ENCODE peak calls at places on chromosomes 11 and 22, in ten cellular contexts. P is mucosa of descending colon; U is Peyer's patch; O is stomach; Z is cardiac muscle cell; G is body of pancreas; W is kidney; E is CD8-positive, alpha-beta T cell; I is PC-3; S is thyroid gland. F is an unnamed sample. For H3K36me3 and H3K4me1, the result is how much of the 10 kb centered on the place peaks cover.

GRCh38 chr22:42645938-42646568 is 3.1 kb downstream of the CYB5R3 start:
- DNase-seq in P (peak), U (peak), O (peak), Z (no peak), G (peak), W (no peak), E (no peak), I (no peak), S (peak), F (no peak)

GRCh38 chr11:117026593-117027330 is 71.5 kb downstream of the SIK3 start:
- DNase-seq in P (no peak), U (no peak), O (no peak), Z (no peak), G (no peak), W (no peak), E (no peak), I (peak), S (no peak), F (no peak)

GRCh38 chr22:31099841-31100761 is 7.3 kb downstream of the SELENOM start:
- DNase-seq in P (no peak), U (no peak), O (no peak), Z (no peak), G (no peak), W (no peak), E (no peak), I (no peak), S (no peak), F (no peak)

GRCh38 chr22:31184015-31184414 is 24.0 kb downstream of the RNF185 start:
- DNase-seq in P (no peak), U (no peak), O (no peak), Z (no peak), G (no peak), W (no peak), E (no peak), I (no peak), S (no peak), F (no peak)

GRCh38 chr11:85736121-85736520 is 50.1 kb upstream of the CCDC89 start:
- DNase-seq in P (no peak), U (no peak), O (no peak), Z (no peak), G (no peak), W (no peak), E (no peak), I (no peak), S (no peak), F (no peak)

GRCh38 chr11:125228425-125228824 is 63.9 kb downstream of the PKNOX2 start:
- DNase-seq in P (no peak), U (no peak), O (no peak), Z (no peak), G (no peak), W (no peak), E (no peak), I (no peak), S (no peak), F (no peak)

GRCh38 chr22:22928666-22929380 is 41.2 kb downstream of the IGLL5 start:
- DNase-seq in P (peak), U (peak), O (peak), Z (no peak), G (no peak), W (peak), E (peak), I (peak), S (no peak), F (peak)

GRCh38 chr22:48071828-48072227 is 1309.4 kb downstream of the TBC1D22A start:
- DNase-seq in P (no peak), U (no peak), O (no peak), Z (no peak), G (no peak), W (no peak), E (no peak), I (no peak), S (peak), F (no peak)

GRCh38 chr22:44248926-44249325 is 63.8 kb downstream of the SHISAL1 start:
- DNase-seq in P (no peak), U (no peak), O (peak), Z (no peak), G (no peak), W (no peak), E (no peak), I (peak), S (no peak), F (no peak)

GRCh38 chr22:44582016-44582415 is 84.0 kb upstream of the RTL6 start:
- DNase-seq in P (no peak), U (peak), O (no peak), Z (no peak), G (no peak), W (peak), E (no peak), I (no peak), S (no peak), F (no peak)

GRCh38 chr11:94787798-94788197 is 19.6 kb downstream of the AMOTL1 start:
- DNase-seq in P (no peak), U (no peak), O (no peak), Z (no peak), G (peak), W (no peak), E (no peak), I (peak), S (peak), F (no peak)

GRCh38 chr11:77411238-77411637 is 62.7 kb downstream of the PAK1 start:
- DNase-seq in P (peak), U (peak), O (no peak), Z (peak), G (peak), W (peak), E (peak), I (no peak), S (peak), F (peak)

GRCh38 chr11:77412814-77413213 is 61.1 kb downstream of the PAK1 start:
- DNase-seq in P (no peak), U (no peak), O (no peak), Z (no peak), G (no peak), W (no peak), E (no peak), I (no peak), S (no peak), F (no peak)

GRCh38 chr11:77410076-77410827 is 63.6 kb downstream of the PAK1 start:
- DNase-seq in P (no peak), U (no peak), O (no peak), Z (no peak), G (no peak), W (no peak), E (no peak), I (no peak), S (peak), F (no peak)

GRCh38 chr11:77413850-77414249 is 60.0 kb downstream of the PAK1 start:
- DNase-seq in P (no peak), U (no peak), O (no peak), Z (no peak), G (no peak), W (no peak), E (no peak), I (no peak), S (no peak), F (no peak)

GRCh38 chr11:77411717-77412441 is 62.0 kb downstream of the PAK1 start:
- DNase-seq in P (peak), U (peak), O (peak), Z (peak), G (peak), W (peak), E (peak), I (peak), S (peak), F (peak)
- TF ChIP-seq CTCF in P (no peak), U (no peak), O (no peak), Z (no peak), G (no peak), W (no peak), E (no peak), I (no peak), S (no peak), F (no peak)

GRCh38 chr11:13119928-13120520 is 110.9 kb downstream of the RASSF10 start:
- DNase-seq in P (no peak), U (no peak), O (no peak), Z (no peak), G (no peak), W (no peak), E (no peak), I (peak), S (no peak), F (no peak)

GRCh38 chr11:13120691-13121090 is 111.6 kb downstream of the RASSF10 start:
- DNase-seq in P (no peak), U (no peak), O (no peak), Z (no peak), G (no peak), W (no peak), E (no peak), I (peak), S (no peak), F (no peak)

GRCh38 chr11:13118691-13119090 is 109.6 kb downstream of the RASSF10 start:
- DNase-seq in P (no peak), U (no peak), O (no peak), Z (no peak), G (no peak), W (no peak), E (no peak), I (peak), S (no peak), F (no peak)

GRCh38 chr11:13118194-13118593 is 109.1 kb downstream of the RASSF10 start:
- DNase-seq in P (no peak), U (no peak), O (no peak), Z (no peak), G (no peak), W (no peak), E (no peak), I (peak), S (no peak), F (no peak)

DNA sequence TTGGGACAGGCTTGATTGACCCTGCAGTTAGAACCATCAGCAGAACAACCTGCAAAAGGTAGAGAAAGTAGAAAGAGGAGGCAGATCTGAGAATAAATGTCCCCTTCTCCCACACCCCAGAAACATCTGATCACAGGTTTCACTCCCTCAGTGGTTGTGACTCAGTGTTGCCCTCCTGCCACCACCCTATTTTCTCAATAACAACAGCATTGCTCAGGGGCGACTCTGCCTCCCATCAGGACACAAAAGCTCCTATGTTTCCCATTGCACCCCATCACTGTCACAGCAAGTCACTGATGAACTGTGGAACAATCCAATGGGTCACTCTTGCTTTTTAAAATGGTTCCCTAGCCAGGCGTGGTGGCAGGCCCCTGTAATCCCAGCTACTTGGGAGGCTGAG is 110.2 kb downstream of the RASSF10 start:
- DNase-seq in P (no peak), U (no peak), O (no peak), Z (no peak), G (no peak), W (no peak), E (no peak), I (peak), S (no peak), F (no peak)
- H3K36me3 ChIP-seq in P (under half), U (under half), O (under half), Z (under half), G (under half), W (under half), E (under half), I (under half), S (under half), F (under half)

DNA sequence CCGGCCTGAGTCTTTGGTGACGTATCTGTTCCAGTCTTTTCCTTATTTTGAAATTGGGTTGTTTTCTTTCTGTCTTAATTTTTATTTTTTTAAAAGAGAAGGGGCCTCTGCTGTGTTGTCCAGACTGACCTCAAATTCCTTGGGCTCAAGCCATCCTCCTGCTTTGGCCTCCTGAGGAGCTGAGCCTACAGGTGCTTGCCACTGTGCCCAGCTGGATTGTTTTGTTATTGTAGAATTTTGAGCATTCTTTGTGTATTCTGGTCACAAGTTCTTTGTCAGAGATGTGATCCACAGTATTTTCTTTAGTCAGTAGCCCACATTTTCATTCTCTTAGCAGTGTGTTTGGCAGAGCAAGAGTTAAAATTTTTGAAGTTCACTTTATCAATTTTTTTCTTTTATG is 100.1 kb downstream of the ATXN10 start:
- DNase-seq in P (no peak), U (no peak), O (no peak), Z (no peak), G (no peak), W (no peak), E (no peak), I (no peak), S (no peak), F (no peak)
- H3K4me1 ChIP-seq in P (under half), U (under half), O (under half), Z (under half), G (under half), W (under half), E (under half), I (under half), S (under half), F (under half)

GRCh38 chr22:17784776-17785175 is 10.5 kb upstream of the BID start:
- DNase-seq in P (no peak), U (no peak), O (no peak), Z (no peak), G (no peak), W (no peak), E (no peak), I (no peak), S (no peak), F (no peak)
- TF ChIP-seq CTCF in P (no peak), U (no peak), O (no peak), Z (no peak), G (no peak), W (no peak), E (no peak), I (no peak), S (no peak), F (no peak)

DNA sequence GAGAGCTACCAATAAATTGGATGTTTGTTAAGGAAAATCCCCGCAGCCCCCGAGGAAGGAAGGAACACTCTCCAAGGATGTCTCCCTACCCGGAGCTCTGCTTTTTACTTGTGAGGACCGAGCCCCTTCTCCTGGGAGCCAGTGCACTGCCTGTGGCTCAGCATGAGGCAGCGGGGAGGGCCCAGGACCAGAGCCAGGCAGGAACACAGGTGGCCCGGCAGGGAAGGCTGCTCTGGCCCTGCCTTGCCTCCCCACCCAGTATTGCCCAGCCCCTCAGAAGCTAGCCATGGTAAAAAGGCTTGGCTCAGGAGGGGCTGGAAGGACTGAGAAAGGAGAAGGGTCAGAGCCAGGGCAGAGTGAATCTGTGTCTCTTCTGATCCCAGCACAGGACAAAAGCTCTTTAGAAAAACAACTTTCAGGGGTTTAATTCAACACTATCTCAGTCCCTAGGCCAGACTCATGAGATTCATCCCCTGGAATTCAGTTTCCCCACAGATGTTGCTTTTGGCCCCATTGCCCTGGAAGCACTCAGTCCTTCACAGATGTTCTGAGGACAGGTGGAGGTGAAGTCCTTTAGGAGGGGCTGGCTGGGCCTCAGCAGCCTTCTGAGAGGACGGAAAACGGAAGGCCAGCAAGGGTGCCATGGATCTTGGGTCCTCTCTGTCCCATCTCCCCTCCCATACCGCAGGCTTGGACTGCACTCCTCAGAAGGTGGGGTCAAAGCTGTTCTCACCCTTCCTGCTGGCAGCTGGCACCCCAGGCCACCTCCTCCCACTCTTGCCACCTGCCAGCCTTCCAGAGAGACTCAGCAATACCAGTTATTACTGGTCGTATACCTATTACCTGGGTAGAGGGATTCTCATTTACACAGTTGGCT is 318.9 kb downstream of the NTM start:
- DNase-seq in P (no peak), U (no peak), O (no peak), Z (no peak), G (no peak), W (no peak), E (no peak), I (no peak), S (no peak), F (no peak)
- H3K36me3 ChIP-seq in P (under half), U (under half), O (under half), Z (under half), G (under half), W (under half), E (under half), I (under half), S (under half), F (under half)

GRCh38 chr11:14334193-14334592 is 24.8 kb downstream of the RRAS2 start:
- DNase-seq in P (no peak), U (no peak), O (no peak), Z (no peak), G (no peak), W (no peak), E (no peak), I (no peak), S (no peak), F (no peak)

GRCh38 chr11:14339356-14339755 is 19.6 kb downstream of the RRAS2 start:
- DNase-seq in P (no peak), U (no peak), O (no peak), Z (no peak), G (no peak), W (no peak), E (no peak), I (no peak), S (no peak), F (no peak)

GRCh38 chr11:14335712-14336111 is 23.3 kb downstream of the RRAS2 start:
- DNase-seq in P (no peak), U (no peak), O (no peak), Z (no peak), G (no peak), W (no peak), E (no peak), I (no peak), S (no peak), F (no peak)

GRCh38 chr11:14334893-14335292 is 24.1 kb downstream of the RRAS2 start:
- DNase-seq in P (no peak), U (no peak), O (no peak), Z (no peak), G (no peak), W (no peak), E (no peak), I (no peak), S (no peak), F (no peak)

GRCh38 chr11:14336507-14337503 is 22.2 kb downstream of the RRAS2 start:
- DNase-seq in P (no peak), U (no peak), O (no peak), Z (no peak), G (no peak), W (no peak), E (no peak), I (peak), S (no peak), F (no peak)
- H3K4me1 ChIP-seq in P (under half), U (under half), O (under half), Z (under half), G (under half), W (under half), E (under half), I (under half), S (under half), F (under half)

F was measured in heart right ventricle.